ENCODE peak calls at places on chromosomes 7 and 10, in seven cellular contexts. F, E, V, L, D, S and U are unnamed samples.

GRCh38 chr7:55887786-55888185 is 530 bp downstream of the ZNF713 start:
- DNase-seq in F (no peak), E (no peak), V (no peak), L (peak; percentile 71), D (no peak), S (peak; percentile 16), U (no peak)

GRCh38 chr10:97341416-97341815 is 6.9 kb upstream of the FRAT2 start:
- DNase-seq in F (no peak), E (no peak), V (no peak), L (no peak), D (no peak), S (no peak), U (no peak)

GRCh38 chr7:18566829-18567228 is 71.3 kb downstream of the HDAC9 start:
- DNase-seq in F (peak; percentile 25), E (no peak), V (no peak), L (no peak), D (no peak), S (no peak), U (no peak)

GRCh38 chr7:141676618-141677017 is 25.3 kb downstream of the DENND11 start:
- DNase-seq in F (no peak), E (no peak), V (no peak), L (no peak), D (no peak), S (no peak), U (no peak)

GRCh38 chr10:89219512-89220218 is 12.5 kb upstream of the CH25H start:
- DNase-seq in F (no peak), E (no peak), V (no peak), L (no peak), D (no peak), S (no peak), U (no peak)

GRCh38 chr7:91266067-91266930 is 2.1 kb downstream of the FZD1 start:
- DNase-seq in F (no peak), E (no peak), V (no peak), L (peak; percentile 30), D (peak; percentile 56), S (no peak), U (peak; percentile 47)

GRCh38 chr7:112150823-112151641 is 55.2 kb downstream of the DOCK4 start:
- DNase-seq in F (no peak), E (no peak), V (no peak), L (no peak), D (no peak), S (no peak), U (peak; percentile 18)

GRCh38 chr10:70866424-70866823 is 21.9 kb downstream of the PCBD1 start:
- DNase-seq in F (no peak), E (no peak), V (no peak), L (no peak), D (no peak), S (no peak), U (no peak)

GRCh38 chr10:62903828-62904227 is 87.7 kb upstream of the EGR2 start:
- DNase-seq in F (no peak), E (no peak), V (no peak), L (no peak), D (no peak), S (peak; percentile 4), U (no peak)

GRCh38 chr10:25813511-25813910 is 120.5 kb upstream of the MYO3A start:
- DNase-seq in F (no peak), E (no peak), V (no peak), L (no peak), D (no peak), S (no peak), U (no peak)

DNA sequence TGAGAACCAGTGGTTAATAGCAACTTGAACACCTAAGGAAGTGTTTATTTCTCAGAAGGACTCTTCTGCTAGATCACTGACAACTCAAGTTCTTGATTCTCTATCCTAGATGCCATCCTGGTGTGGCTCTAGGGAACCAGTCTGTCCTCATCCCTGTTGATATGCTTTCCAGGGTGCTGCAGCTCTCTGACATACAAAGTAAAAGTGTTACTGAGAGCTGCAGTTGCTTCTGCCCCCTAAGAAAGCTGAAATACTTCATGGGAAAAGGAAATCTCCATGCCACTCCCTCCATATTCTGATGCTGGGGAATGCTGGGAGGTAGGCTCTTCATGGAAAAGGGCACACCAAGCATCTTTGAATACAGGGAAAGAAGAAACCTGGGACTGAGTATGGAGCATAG is 168.1 kb downstream of the KLF6 start:
- DNase-seq in F (no peak), E (no peak), V (no peak), L (no peak), D (no peak), S (no peak), U (no peak)
- TF ChIP-seq RFX5 in F (no peak), E (no peak), V (no peak), L (no peak), D (no peak), S (no peak), U (no peak)

GRCh38 chr7:73622909-73623797 is 1.2 kb downstream of the MLXIPL start:
- DNase-seq in F (no peak), E (peak; percentile 95), V (no peak), L (peak; percentile 62), D (peak; percentile 88), S (peak; percentile 81), U (no peak)
- TF ChIP-seq RFX5 in F (no peak), E (no peak), V (no peak), L (no peak), D (no peak), S (no peak), U (no peak)

GRCh38 chr7:88401009-88401623 is 94.4 kb upstream of the STEAP4 start:
- DNase-seq in F (no peak), E (peak; percentile 14), V (peak; percentile 4), L (peak; percentile 39), D (no peak), S (peak; percentile 23), U (no peak)
- TF ChIP-seq RFX5 in F (no peak), E (no peak), V (no peak), L (no peak), D (no peak), S (no peak), U (no peak)

GRCh38 chr7:99106411-99106810 is 37.5 kb downstream of the SMURF1 start:
- DNase-seq in F (no peak), E (peak; percentile 60), V (no peak), L (no peak), D (no peak), S (no peak), U (no peak)
- TF ChIP-seq RFX5 in F (no peak), E (no peak), V (no peak), L (no peak), D (no peak), S (no peak), U (no peak)